ENCODE peak calls at places on chromosomes 12 and 14, in eight cellular contexts. One of them, this sample, is unnamed.

GRCh38 chr12:6082613-6083012 is 41.9 kb downstream of the VWF start:
- DNase-seq in hepatocyte: no peak
- DNase-seq in endothelial cell: no peak
- DNase-seq in GM12891: no peak
- DNase-seq in Jurkat, Clone E6-1: no peak
- DNase-seq in anterior cingulate cortex: no peak
- DNase-seq in pulmonary artery endothelial cell: no peak
- DNase-seq in kidney glomerular epithelial cell: no peak
- DNase-seq in this sample: no peak

GRCh38 chr12:131269551-131269950 is 315.8 kb downstream of the ADGRD1 start:
- DNase-seq in hepatocyte: no peak
- DNase-seq in endothelial cell: no peak
- DNase-seq in GM12891: no peak
- DNase-seq in Jurkat, Clone E6-1: no peak
- DNase-seq in anterior cingulate cortex: no peak
- DNase-seq in pulmonary artery endothelial cell: no peak
- DNase-seq in kidney glomerular epithelial cell: no peak
- DNase-seq in this sample: no peak

GRCh38 chr14:34580381-34580780 is 40.9 kb upstream of the EAPP start:
- DNase-seq in hepatocyte: no peak
- DNase-seq in endothelial cell: no peak
- DNase-seq in GM12891: no peak
- DNase-seq in Jurkat, Clone E6-1: no peak
- DNase-seq in anterior cingulate cortex: no peak
- DNase-seq in pulmonary artery endothelial cell: no peak
- DNase-seq in kidney glomerular epithelial cell: no peak
- DNase-seq in this sample: no peak

GRCh38 chr14:64732536-64733120 is 28.4 kb downstream of the PLEKHG3 start:
- DNase-seq in hepatocyte: no peak
- DNase-seq in endothelial cell: no peak
- DNase-seq in GM12891: no peak
- DNase-seq in Jurkat, Clone E6-1: no peak
- DNase-seq in anterior cingulate cortex: no peak
- DNase-seq in pulmonary artery endothelial cell: no peak
- DNase-seq in kidney glomerular epithelial cell: no peak
- DNase-seq in this sample: no peak

GRCh38 chr14:67311868-67312267 is 47.7 kb downstream of the ATP6V1D start:
- DNase-seq in hepatocyte: peak; percentile 10
- DNase-seq in endothelial cell: no peak
- DNase-seq in GM12891: no peak
- DNase-seq in Jurkat, Clone E6-1: no peak
- DNase-seq in anterior cingulate cortex: no peak
- DNase-seq in pulmonary artery endothelial cell: no peak
- DNase-seq in kidney glomerular epithelial cell: peak; percentile 19
- DNase-seq in this sample: no peak

GRCh38 chr12:54411398-54412241 is 7.4 kb downstream of the ITGA5 start:
- DNase-seq in hepatocyte: peak; percentile 46
- DNase-seq in endothelial cell: no peak
- DNase-seq in GM12891: no peak
- DNase-seq in Jurkat, Clone E6-1: no peak
- DNase-seq in anterior cingulate cortex: no peak
- DNase-seq in pulmonary artery endothelial cell: peak; percentile 80
- DNase-seq in kidney glomerular epithelial cell: peak; percentile 73
- DNase-seq in this sample: no peak

GRCh38 chr12:107435520-107435919 is 250.1 kb upstream of the PWP1 start:
- DNase-seq in hepatocyte: no peak
- DNase-seq in endothelial cell: no peak
- DNase-seq in GM12891: no peak
- DNase-seq in Jurkat, Clone E6-1: no peak
- DNase-seq in anterior cingulate cortex: no peak
- DNase-seq in pulmonary artery endothelial cell: no peak
- DNase-seq in kidney glomerular epithelial cell: no peak
- DNase-seq in this sample: no peak

GRCh38 chr12:118274066-118274465 is 98.6 kb downstream of the TAOK3 start:
- DNase-seq in hepatocyte: no peak
- DNase-seq in endothelial cell: no peak
- DNase-seq in GM12891: peak; percentile 5
- DNase-seq in Jurkat, Clone E6-1: no peak
- DNase-seq in anterior cingulate cortex: no peak
- DNase-seq in pulmonary artery endothelial cell: no peak
- DNase-seq in kidney glomerular epithelial cell: no peak
- DNase-seq in this sample: no peak

GRCh38 chr12:24780969-24781368 is 167.9 kb downstream of the BCAT1 start:
- DNase-seq in hepatocyte: no peak
- DNase-seq in endothelial cell: no peak
- DNase-seq in GM12891: no peak
- DNase-seq in Jurkat, Clone E6-1: peak; percentile 19
- DNase-seq in anterior cingulate cortex: no peak
- DNase-seq in pulmonary artery endothelial cell: no peak
- DNase-seq in kidney glomerular epithelial cell: no peak
- DNase-seq in this sample: no peak

GRCh38 chr14:55628426-55628825 is 48.4 kb downstream of the KTN1 start:
- DNase-seq in hepatocyte: no peak
- DNase-seq in endothelial cell: no peak
- DNase-seq in GM12891: no peak
- DNase-seq in Jurkat, Clone E6-1: no peak
- DNase-seq in anterior cingulate cortex: no peak
- DNase-seq in pulmonary artery endothelial cell: no peak
- DNase-seq in kidney glomerular epithelial cell: no peak
- DNase-seq in this sample: no peak

GRCh38 chr14:92568621-92569479 is 55.3 kb downstream of the RIN3 start:
- DNase-seq in hepatocyte: no peak
- DNase-seq in endothelial cell: no peak
- DNase-seq in GM12891: no peak
- DNase-seq in Jurkat, Clone E6-1: no peak
- DNase-seq in anterior cingulate cortex: no peak
- DNase-seq in pulmonary artery endothelial cell: no peak
- DNase-seq in kidney glomerular epithelial cell: no peak
- DNase-seq in this sample: no peak

GRCh38 chr14:90419200-90419599 is 22.4 kb downstream of the CALM1 start:
- DNase-seq in hepatocyte: peak; percentile 78
- DNase-seq in endothelial cell: peak; percentile 27
- DNase-seq in GM12891: no peak
- DNase-seq in Jurkat, Clone E6-1: no peak
- DNase-seq in anterior cingulate cortex: peak; percentile 69
- DNase-seq in pulmonary artery endothelial cell: peak; percentile 98
- DNase-seq in kidney glomerular epithelial cell: peak; percentile 95
- DNase-seq in this sample: peak; percentile 57

GRCh38 chr12:103244596-103244995 is 251.2 kb downstream of the C12orf42 start:
- DNase-seq in hepatocyte: no peak
- DNase-seq in endothelial cell: no peak
- DNase-seq in GM12891: no peak
- DNase-seq in Jurkat, Clone E6-1: no peak
- DNase-seq in anterior cingulate cortex: no peak
- DNase-seq in pulmonary artery endothelial cell: no peak
- DNase-seq in kidney glomerular epithelial cell: no peak
- DNase-seq in this sample: no peak

GRCh38 chr12:79682593-79682992 is 8.2 kb downstream of the PAWR start:
- DNase-seq in hepatocyte: no peak
- DNase-seq in endothelial cell: no peak
- DNase-seq in GM12891: no peak
- DNase-seq in Jurkat, Clone E6-1: no peak
- DNase-seq in anterior cingulate cortex: no peak
- DNase-seq in pulmonary artery endothelial cell: no peak
- DNase-seq in kidney glomerular epithelial cell: no peak
- DNase-seq in this sample: no peak

GRCh38 chr12:79725987-79726386 is 35.2 kb upstream of the PAWR start:
- DNase-seq in hepatocyte: no peak
- DNase-seq in endothelial cell: no peak
- DNase-seq in GM12891: no peak
- DNase-seq in Jurkat, Clone E6-1: no peak
- DNase-seq in anterior cingulate cortex: no peak
- DNase-seq in pulmonary artery endothelial cell: no peak
- DNase-seq in kidney glomerular epithelial cell: peak; percentile 11
- DNase-seq in this sample: no peak

GRCh38 chr14:77965919-77966435 is 166.1 kb downstream of the ADCK1 start:
- DNase-seq in hepatocyte: peak; percentile 55
- DNase-seq in endothelial cell: peak; percentile 43
- DNase-seq in GM12891: peak; percentile 53
- DNase-seq in Jurkat, Clone E6-1: no peak
- DNase-seq in anterior cingulate cortex: peak; percentile 43
- DNase-seq in pulmonary artery endothelial cell: no peak
- DNase-seq in kidney glomerular epithelial cell: peak; percentile 93
- DNase-seq in this sample: no peak

GRCh38 chr12:11797317-11797913 is 147.9 kb downstream of the ETV6 start:
- DNase-seq in hepatocyte: no peak
- DNase-seq in endothelial cell: no peak
- DNase-seq in GM12891: no peak
- DNase-seq in Jurkat, Clone E6-1: peak; percentile 77
- DNase-seq in anterior cingulate cortex: no peak
- DNase-seq in pulmonary artery endothelial cell: no peak
- DNase-seq in kidney glomerular epithelial cell: peak; percentile 48
- DNase-seq in this sample: no peak

GRCh38 chr12:125079943-125080645 is 14.9 kb downstream of the AACS start:
- DNase-seq in hepatocyte: peak; percentile 39
- DNase-seq in endothelial cell: no peak
- DNase-seq in GM12891: no peak
- DNase-seq in Jurkat, Clone E6-1: no peak
- DNase-seq in anterior cingulate cortex: no peak
- DNase-seq in pulmonary artery endothelial cell: no peak
- DNase-seq in kidney glomerular epithelial cell: no peak
- DNase-seq in this sample: no peak

GRCh38 chr14:67943947-67944346 is 124.4 kb downstream of the RAD51B start:
- DNase-seq in hepatocyte: peak; percentile 93
- DNase-seq in endothelial cell: peak; percentile 70
- DNase-seq in GM12891: peak; percentile 15
- DNase-seq in Jurkat, Clone E6-1: peak; percentile 64
- DNase-seq in anterior cingulate cortex: peak; percentile 43
- DNase-seq in pulmonary artery endothelial cell: peak; percentile 59
- DNase-seq in kidney glomerular epithelial cell: peak; percentile 90
- DNase-seq in this sample: peak; percentile 22

GRCh38 chr14:77980475-77981321 is 180.8 kb downstream of the ADCK1 start:
- DNase-seq in hepatocyte: peak; percentile 79
- DNase-seq in endothelial cell: peak; percentile 18
- DNase-seq in GM12891: no peak
- DNase-seq in Jurkat, Clone E6-1: no peak
- DNase-seq in anterior cingulate cortex: no peak
- DNase-seq in pulmonary artery endothelial cell: no peak
- DNase-seq in kidney glomerular epithelial cell: no peak
- DNase-seq in this sample: peak; percentile 44

GRCh38 chr14:105315941-105316562 is 1.5 kb downstream of the PACS2 start:
- DNase-seq in hepatocyte: no peak
- DNase-seq in endothelial cell: no peak
- DNase-seq in GM12891: peak; percentile 17
- DNase-seq in Jurkat, Clone E6-1: no peak
- DNase-seq in anterior cingulate cortex: no peak
- DNase-seq in pulmonary artery endothelial cell: no peak
- DNase-seq in kidney glomerular epithelial cell: no peak
- DNase-seq in this sample: peak; percentile 20

GRCh38 chr12:81208193-81208946 is 130.5 kb downstream of the ACSS3 start:
- DNase-seq in hepatocyte: peak; percentile 27
- DNase-seq in endothelial cell: no peak
- DNase-seq in GM12891: no peak
- DNase-seq in Jurkat, Clone E6-1: no peak
- DNase-seq in anterior cingulate cortex: no peak
- DNase-seq in pulmonary artery endothelial cell: no peak
- DNase-seq in kidney glomerular epithelial cell: no peak
- DNase-seq in this sample: no peak

GRCh38 chr14:59330455-59330854 is 134.7 kb downstream of the GPR135 start:
- DNase-seq in hepatocyte: no peak
- DNase-seq in endothelial cell: no peak
- DNase-seq in GM12891: peak; percentile 32
- DNase-seq in Jurkat, Clone E6-1: no peak
- DNase-seq in anterior cingulate cortex: no peak
- DNase-seq in pulmonary artery endothelial cell: no peak
- DNase-seq in kidney glomerular epithelial cell: no peak
- DNase-seq in this sample: no peak

GRCh38 chr14:54713364-54713763 is 146.4 kb downstream of the SAMD4A start:
- DNase-seq in hepatocyte: no peak
- DNase-seq in endothelial cell: no peak
- DNase-seq in GM12891: no peak
- DNase-seq in Jurkat, Clone E6-1: no peak
- DNase-seq in anterior cingulate cortex: no peak
- DNase-seq in pulmonary artery endothelial cell: no peak
- DNase-seq in kidney glomerular epithelial cell: no peak
- DNase-seq in this sample: no peak

GRCh38 chr12:111764120-111764821 is 2.5 kb upstream of the ALDH2 start:
- DNase-seq in hepatocyte: no peak
- DNase-seq in endothelial cell: no peak
- DNase-seq in GM12891: no peak
- DNase-seq in Jurkat, Clone E6-1: no peak
- DNase-seq in anterior cingulate cortex: no peak
- DNase-seq in pulmonary artery endothelial cell: no peak
- DNase-seq in kidney glomerular epithelial cell: no peak
- DNase-seq in this sample: no peak

GRCh38 chr12:130948136-130948535 is 5.6 kb upstream of the ADGRD1 start:
- DNase-seq in hepatocyte: no peak
- DNase-seq in endothelial cell: no peak
- DNase-seq in GM12891: no peak
- DNase-seq in Jurkat, Clone E6-1: no peak
- DNase-seq in anterior cingulate cortex: no peak
- DNase-seq in pulmonary artery endothelial cell: no peak
- DNase-seq in kidney glomerular epithelial cell: no peak
- DNase-seq in this sample: no peak

GRCh38 chr12:25017336-25017735 is 68.4 kb upstream of the BCAT1 start:
- DNase-seq in hepatocyte: no peak
- DNase-seq in endothelial cell: no peak
- DNase-seq in GM12891: no peak
- DNase-seq in Jurkat, Clone E6-1: no peak
- DNase-seq in anterior cingulate cortex: no peak
- DNase-seq in pulmonary artery endothelial cell: no peak
- DNase-seq in kidney glomerular epithelial cell: no peak
- DNase-seq in this sample: no peak

GRCh38 chr14:69483765-69484443 is 624 bp upstream of the PLEKHD1 start:
- DNase-seq in hepatocyte: peak; percentile 32
- DNase-seq in endothelial cell: peak; percentile 19
- DNase-seq in GM12891: no peak
- DNase-seq in Jurkat, Clone E6-1: no peak
- DNase-seq in anterior cingulate cortex: peak; percentile 18
- DNase-seq in pulmonary artery endothelial cell: no peak
- DNase-seq in kidney glomerular epithelial cell: no peak
- DNase-seq in this sample: peak; percentile 53

GRCh38 chr14:105944632-105945610 is 418.5 kb downstream of the TMEM121 start:
- DNase-seq in hepatocyte: no peak
- DNase-seq in endothelial cell: no peak
- DNase-seq in GM12891: no peak
- DNase-seq in Jurkat, Clone E6-1: peak; percentile 51
- DNase-seq in anterior cingulate cortex: peak; percentile 6
- DNase-seq in pulmonary artery endothelial cell: no peak
- DNase-seq in kidney glomerular epithelial cell: no peak
- DNase-seq in this sample: no peak

GRCh38 chr12:95763809-95764253 is 26.7 kb downstream of the NTN4 start:
- DNase-seq in hepatocyte: peak; percentile 63
- DNase-seq in endothelial cell: no peak
- DNase-seq in GM12891: no peak
- DNase-seq in Jurkat, Clone E6-1: no peak
- DNase-seq in anterior cingulate cortex: no peak
- DNase-seq in pulmonary artery endothelial cell: peak; percentile 51
- DNase-seq in kidney glomerular epithelial cell: peak; percentile 20
- DNase-seq in this sample: no peak

GRCh38 chr14:92863281-92863680 is 59.7 kb upstream of the CHGA start:
- DNase-seq in hepatocyte: no peak
- DNase-seq in endothelial cell: no peak
- DNase-seq in GM12891: no peak
- DNase-seq in Jurkat, Clone E6-1: peak; percentile 50
- DNase-seq in anterior cingulate cortex: no peak
- DNase-seq in pulmonary artery endothelial cell: no peak
- DNase-seq in kidney glomerular epithelial cell: no peak
- DNase-seq in this sample: no peak

GRCh38 chr14:34981743-34982420 is 910 bp upstream of the SRP54 start:
- DNase-seq in hepatocyte: peak; percentile 53
- DNase-seq in endothelial cell: peak; percentile 52
- DNase-seq in GM12891: no peak
- DNase-seq in Jurkat, Clone E6-1: peak; percentile 41
- DNase-seq in anterior cingulate cortex: peak; percentile 33
- DNase-seq in pulmonary artery endothelial cell: no peak
- DNase-seq in kidney glomerular epithelial cell: peak; percentile 46
- DNase-seq in this sample: no peak

GRCh38 chr12:50986961-50987737 is 34.8 kb downstream of the HIGD1C start:
- DNase-seq in hepatocyte: peak; percentile 83
- DNase-seq in endothelial cell: peak; percentile 47
- DNase-seq in GM12891: no peak
- DNase-seq in Jurkat, Clone E6-1: peak; percentile 54
- DNase-seq in anterior cingulate cortex: peak; percentile 32
- DNase-seq in pulmonary artery endothelial cell: peak; percentile 40
- DNase-seq in kidney glomerular epithelial cell: no peak
- DNase-seq in this sample: peak; percentile 22

GRCh38 chr14:73723799-73724621 is 9.8 kb upstream of the PNMA1 start:
- DNase-seq in hepatocyte: peak; percentile 61
- DNase-seq in endothelial cell: no peak
- DNase-seq in GM12891: no peak
- DNase-seq in Jurkat, Clone E6-1: no peak
- DNase-seq in anterior cingulate cortex: no peak
- DNase-seq in pulmonary artery endothelial cell: peak; percentile 88
- DNase-seq in kidney glomerular epithelial cell: no peak
- DNase-seq in this sample: no peak